ENCODE peak calls at places on chromosomes 5 and 9, in four cellular contexts. F is HepG2, D is WTC11, P is K562. S is an unnamed sample.

GRCh38 chr5:2872676-2873075 is 121.2 kb upstream of the IRX2 start:
- DNase-seq in D (no peak), P (no peak), F (no peak), S (no peak)

GRCh38 chr9:111898331-111899096 is 1.9 kb downstream of the UGCG start:
- DNase-seq in P (no peak), D (no peak), F (no peak), S (no peak)

GRCh38 chr9:133832836-133833235 is 94.7 kb upstream of the SARDH start:
- DNase-seq in D (no peak), P (no peak), F (no peak), S (no peak)

GRCh38 chr5:124712724-124713305 is 33.6 kb downstream of the ZNF608 start:
- DNase-seq in P (no peak), D (no peak), F (no peak), S (no peak)

GRCh38 chr9:130689937-130690700 is 3.5 kb upstream of the EXOSC2 start:
- DNase-seq in D (peak), P (peak), F (peak), S (peak)

GRCh38 chr5:15326932-15327331 is 173.0 kb upstream of the FBXL7 start:
- DNase-seq in P (no peak), F (no peak), D (no peak), S (no peak)

GRCh38 chr5:142246263-142246662 is 78.6 kb downstream of the SPRY4 start:
- DNase-seq in F (peak), D (no peak), P (no peak), S (no peak)

GRCh38 chr9:117783828-117784227 is 79.6 kb downstream of the TLR4 start:
- DNase-seq in D (no peak), P (no peak), F (no peak), S (peak)

GRCh38 chr9:29211003-29211584 is 1637.8 kb upstream of the C9orf72 start:
- DNase-seq in F (no peak), D (no peak), P (no peak), S (no peak)

GRCh38 chr5:29252390-29252789 is 1941.1 kb upstream of the CDH6 start:
- DNase-seq in P (no peak), F (peak), D (peak), S (no peak)

GRCh38 chr5:40937064-40937463 is 27.8 kb downstream of the C7 start:
- DNase-seq in F (no peak), P (no peak), D (no peak), S (no peak)

GRCh38 chr5:175466700-175467318 is 11.6 kb upstream of the SFXN1 start:
- DNase-seq in F (no peak), P (no peak), D (no peak), S (no peak)

GRCh38 chr9:76365028-76365427 is 29.2 kb downstream of the RFK start:
- DNase-seq in D (no peak), P (no peak), F (peak), S (no peak)

GRCh38 chr5:123561230-123561629 is 49.3 kb downstream of the CSNK1G3 start:
- DNase-seq in F (no peak), D (no peak), P (no peak), S (no peak)

GRCh38 chr5:67059747-67060490 is 136.7 kb downstream of the CD180 start:
- DNase-seq in P (no peak), F (no peak), D (no peak), S (no peak)

GRCh38 chr9:125909497-125909896 is 162.3 kb downstream of the PBX3 start:
- DNase-seq in D (no peak), F (no peak), P (no peak), S (no peak)

GRCh38 chr9:130010151-130010988 is 32.6 kb downstream of the FNBP1 start:
- DNase-seq in D (no peak), P (no peak), F (no peak), S (no peak)

GRCh38 chr5:56589486-56589870 is 225.9 kb upstream of the MAP3K1 start:
- DNase-seq in P (no peak), D (no peak), F (no peak), S (no peak)

GRCh38 chr9:77735515-77735914 is 87.4 kb upstream of the GNA14 start:
- DNase-seq in P (no peak), F (no peak), D (no peak), S (no peak)

GRCh38 chr5:139342423-139342723 is 719 bp downstream of the PAIP2 start:
- DNase-seq in F (no peak), D (no peak), P (no peak), S (no peak)

GRCh38 chr9:84742261-84742660 is 72.7 kb downstream of the NTRK2 start:
- DNase-seq in F (no peak), P (no peak), D (peak), S (no peak)

GRCh38 chr9:78963911-78964310 is 607.9 kb upstream of the TLE4 start:
- DNase-seq in F (no peak), D (no peak), P (no peak), S (no peak)

GRCh38 chr5:99025298-99026045 is 96.7 kb upstream of the CHD1 start:
- DNase-seq in P (no peak), F (peak), D (no peak), S (no peak)

GRCh38 chr5:178241259-178241658 is 8.7 kb upstream of the PHYKPL start:
- DNase-seq in P (no peak), F (no peak), D (no peak), S (no peak)

GRCh38 chr9:107693620-107694326 is 204.2 kb upstream of the KLF4 start:
- DNase-seq in P (no peak), D (no peak), F (no peak), S (no peak)

GRCh38 chr9:97559111-97559514 is 57.6 kb downstream of the TMOD1 start:
- DNase-seq in D (no peak), P (no peak), F (no peak), S (peak)

GRCh38 chr5:83744851-83745250 is 24.2 kb upstream of the HAPLN1 start:
- DNase-seq in D (no peak), P (no peak), F (no peak), S (no peak)

GRCh38 chr5:179549973-179550510 is 312 bp upstream of the RUFY1 start:
- DNase-seq in D (no peak), P (no peak), F (peak), S (peak)

GRCh38 chr5:77356740-77357139 is 135.4 kb downstream of the WDR41 start:
- DNase-seq in D (no peak), P (no peak), F (no peak), S (peak)

GRCh38 chr9:91856419-91856818 is 93.6 kb downstream of the ROR2 start:
- DNase-seq in F (no peak), P (no peak), D (no peak), S (no peak)

GRCh38 chr9:4435197-4435596 is 55.1 kb upstream of the SLC1A1 start:
- DNase-seq in D (no peak), P (no peak), F (no peak), S (no peak)

GRCh38 chr5:66739923-66740322 is 143.7 kb downstream of the MAST4 start:
- DNase-seq in D (no peak), P (no peak), F (no peak), S (no peak)

DNA sequence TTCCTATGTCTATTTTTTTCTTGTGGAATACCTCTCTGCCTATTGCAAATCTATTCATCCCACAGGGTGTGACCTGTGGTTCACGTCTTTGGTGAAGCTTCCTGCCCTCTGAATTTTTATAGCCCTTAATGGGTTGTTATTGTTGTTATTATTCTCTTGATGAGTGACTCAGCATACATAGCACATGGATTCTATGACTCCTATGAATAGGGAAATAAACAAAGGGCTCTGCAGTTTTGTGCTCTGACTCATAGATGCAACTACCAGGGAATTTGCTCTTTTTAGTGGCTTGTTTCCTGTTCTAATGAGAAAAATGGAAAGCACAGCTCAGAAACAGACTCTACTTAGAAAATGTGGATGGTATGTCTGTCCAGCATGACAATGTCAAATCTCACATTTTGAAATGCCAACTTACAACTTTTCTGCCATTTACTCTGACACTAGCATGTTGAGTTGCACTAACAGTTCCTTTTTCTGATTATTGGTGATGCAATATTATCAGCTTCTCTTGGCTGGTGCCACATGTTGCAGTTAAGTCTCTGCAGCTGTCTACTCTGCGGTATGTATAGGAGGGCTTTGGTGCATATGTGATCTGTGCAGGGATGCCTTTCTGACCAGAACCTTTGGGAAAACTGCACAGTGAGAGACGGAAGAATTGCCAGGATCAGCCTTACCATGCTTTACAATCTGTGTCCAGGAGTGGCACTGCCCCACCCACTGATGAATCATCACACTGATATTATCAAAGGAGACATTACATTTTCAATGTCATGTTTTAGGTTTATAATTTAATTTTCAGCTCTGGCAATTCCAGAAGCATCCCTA is 996.4 kb upstream of the WWC1 start:
- DNase-seq in F (no peak), D (no peak), P (no peak), S (no peak)
- TF ChIP-seq ETV6 in F (no peak), D (no peak), P (no peak), S (no peak)

GRCh38 chr9:127216888-127217217 is 47.7 kb upstream of the GARNL3 start:
- DNase-seq in P (no peak), F (no peak), D (no peak), S (no peak)

GRCh38 chr9:127218818-127219217 is 45.8 kb upstream of the GARNL3 start:
- DNase-seq in P (no peak), D (no peak), F (no peak), S (no peak)

GRCh38 chr9:127221695-127222094 is 42.9 kb upstream of the GARNL3 start:
- DNase-seq in D (no peak), F (no peak), P (no peak), S (no peak)

GRCh38 chr9:127222388-127223095 is 42.0 kb upstream of the GARNL3 start:
- DNase-seq in D (no peak), P (no peak), F (no peak), S (no peak)

GRCh38 chr9:127219533-127219932 is 45.0 kb upstream of the GARNL3 start:
- DNase-seq in D (no peak), F (no peak), P (no peak), S (no peak)
- TF ChIP-seq ETV6 in D (no peak), F (no peak), P (no peak), S (no peak)

DNA sequence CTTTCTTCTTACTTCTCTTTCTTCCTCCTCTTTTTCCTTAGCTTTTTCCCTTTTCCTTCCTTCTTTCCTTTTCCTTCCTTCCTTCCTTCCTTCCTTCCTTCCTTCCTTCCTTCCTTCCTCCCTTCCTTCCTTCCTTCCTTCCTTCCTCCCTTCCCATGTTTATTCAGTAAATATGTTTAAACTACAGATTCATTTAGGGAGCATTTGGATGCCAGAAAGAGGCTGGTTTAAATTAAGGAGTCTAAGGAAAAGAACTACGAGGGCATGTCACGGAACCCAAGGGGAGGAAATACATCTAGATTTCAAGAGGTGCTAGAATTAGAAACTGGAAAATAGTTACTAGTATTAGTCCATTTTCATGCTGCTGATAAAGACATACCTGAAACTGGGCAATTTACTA is 320.0 kb upstream of the ARRDC3 start:
- DNase-seq in P (no peak), F (no peak), D (no peak), S (no peak)
- TF ChIP-seq ETV6 in P (no peak), F (no peak), D (no peak), S (no peak)

GRCh38 chr5:146340260-146341081 is 1.8 kb downstream of the POU4F3 start:
- DNase-seq in F (peak), P (peak), D (peak), S (no peak)
- TF ChIP-seq ETV6 in F (no peak), P (no peak), D (no peak), S (no peak)

DNA sequence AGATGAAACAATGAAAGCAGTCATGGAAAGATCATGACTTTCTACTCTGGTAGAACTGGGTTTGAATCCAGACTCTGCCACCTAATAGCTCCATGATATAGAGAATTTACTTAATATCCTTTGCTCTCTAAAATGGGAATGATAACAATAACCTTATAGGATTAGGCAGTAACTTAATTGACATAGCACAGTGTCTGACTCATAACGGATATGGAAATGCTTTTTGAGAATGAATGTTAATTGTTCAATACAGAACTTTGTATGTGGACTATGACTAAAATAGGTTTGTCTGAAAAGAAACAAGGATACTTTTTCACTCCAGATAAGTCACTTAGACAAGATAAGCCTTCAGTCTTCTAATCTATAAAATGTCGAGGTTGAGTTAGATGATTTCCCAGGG is 330.7 kb downstream of the PTPRD start:
- DNase-seq in P (no peak), F (no peak), D (no peak), S (no peak)
- TF ChIP-seq ETV6 in P (no peak), F (no peak), D (no peak), S (no peak)

DNA sequence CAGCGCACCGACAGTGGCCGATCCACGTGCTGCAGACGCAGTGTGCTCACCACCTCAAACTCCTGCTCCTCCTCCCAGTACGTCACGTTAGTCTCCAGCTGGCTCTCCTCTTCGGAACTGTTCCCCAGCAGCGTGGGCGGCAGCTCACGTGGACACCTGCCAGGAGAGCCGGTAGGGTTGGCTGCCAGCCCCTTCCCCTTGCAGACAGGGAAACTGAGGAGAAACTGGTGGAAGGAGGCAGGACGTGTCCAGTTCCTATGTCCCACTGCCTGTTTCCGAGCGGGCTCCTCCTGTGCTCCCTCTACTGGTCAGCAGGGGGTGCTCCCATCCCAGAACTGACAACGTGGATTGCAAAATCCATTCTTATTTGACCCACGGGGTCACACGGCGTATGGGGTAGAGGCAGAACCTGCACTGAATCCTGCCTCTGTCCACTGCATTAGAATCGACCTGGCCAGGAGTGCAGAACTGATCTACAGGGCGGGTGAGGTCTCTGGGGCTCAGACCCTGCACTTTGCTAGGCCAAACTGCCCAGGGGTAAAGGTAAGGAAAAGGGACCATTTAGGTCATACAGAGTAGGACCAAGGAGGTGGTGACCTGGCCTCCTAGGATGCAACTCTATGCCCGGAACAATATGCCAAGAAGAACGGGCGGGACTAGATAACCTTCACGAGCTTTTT is 25.7 kb downstream of the PDGFRB start:
- DNase-seq in F (peak), P (peak), D (peak), S (no peak)
- TF ChIP-seq ETV6 in F (no peak), P (no peak), D (no peak), S (no peak)